ENCODE peak calls at places on chromosomes 13 and 19, in nine cellular contexts. One of them, this sample, is unnamed.

GRCh38 chr19:50563597-50563996 is 4.6 kb downstream of the LRRC4B start:
- DNase-seq in prostate gland: no peak
- DNase-seq in pancreas: no peak
- DNase-seq in ascending aorta: no peak
- DNase-seq in fibroblast of lung: no peak
- DNase-seq in tibial artery: no peak
- DNase-seq in heart left ventricle: no peak
- DNase-seq in AG04450: no peak
- DNase-seq in substantia nigra: no peak
- DNase-seq in this sample: no peak

GRCh38 chr13:33109319-33109718 is 93.1 kb downstream of the KL start:
- DNase-seq in prostate gland: no peak
- DNase-seq in pancreas: no peak
- DNase-seq in ascending aorta: no peak
- DNase-seq in fibroblast of lung: peak
- DNase-seq in tibial artery: no peak
- DNase-seq in heart left ventricle: no peak
- DNase-seq in AG04450: no peak
- DNase-seq in substantia nigra: no peak
- DNase-seq in this sample: no peak

GRCh38 chr13:83691966-83692365 is 190.3 kb downstream of the SLITRK1 start:
- DNase-seq in prostate gland: no peak
- DNase-seq in pancreas: no peak
- DNase-seq in ascending aorta: no peak
- DNase-seq in fibroblast of lung: peak
- DNase-seq in tibial artery: no peak
- DNase-seq in heart left ventricle: no peak
- DNase-seq in AG04450: no peak
- DNase-seq in substantia nigra: no peak
- DNase-seq in this sample: no peak

GRCh38 chr13:60759499-60759898 is 362.5 kb downstream of the TDRD3 start:
- DNase-seq in prostate gland: peak
- DNase-seq in pancreas: peak
- DNase-seq in ascending aorta: no peak
- DNase-seq in fibroblast of lung: no peak
- DNase-seq in tibial artery: no peak
- DNase-seq in heart left ventricle: no peak
- DNase-seq in AG04450: no peak
- DNase-seq in substantia nigra: no peak
- DNase-seq in this sample: no peak

GRCh38 chr13:79870123-79870522 is 389.2 kb downstream of the NDFIP2 start:
- DNase-seq in prostate gland: no peak
- DNase-seq in pancreas: no peak
- DNase-seq in ascending aorta: no peak
- DNase-seq in fibroblast of lung: peak
- DNase-seq in tibial artery: no peak
- DNase-seq in heart left ventricle: no peak
- DNase-seq in AG04450: no peak
- DNase-seq in substantia nigra: no peak
- DNase-seq in this sample: no peak

GRCh38 chr13:57624565-57625435 is 6.7 kb upstream of the PCDH17 start:
- DNase-seq in prostate gland: no peak
- DNase-seq in pancreas: peak
- DNase-seq in ascending aorta: peak
- DNase-seq in fibroblast of lung: peak
- DNase-seq in tibial artery: no peak
- DNase-seq in heart left ventricle: no peak
- DNase-seq in AG04450: no peak
- DNase-seq in substantia nigra: peak
- DNase-seq in this sample: peak

GRCh38 chr13:28117689-28118377 is 17.5 kb upstream of the FLT3 start:
- DNase-seq in prostate gland: peak
- DNase-seq in pancreas: peak
- DNase-seq in ascending aorta: no peak
- DNase-seq in fibroblast of lung: peak
- DNase-seq in tibial artery: no peak
- DNase-seq in heart left ventricle: peak
- DNase-seq in AG04450: no peak
- DNase-seq in substantia nigra: no peak
- DNase-seq in this sample: peak

GRCh38 chr13:41495044-41495443 is 37.7 kb downstream of the RGCC start:
- DNase-seq in prostate gland: no peak
- DNase-seq in pancreas: no peak
- DNase-seq in ascending aorta: no peak
- DNase-seq in fibroblast of lung: no peak
- DNase-seq in tibial artery: no peak
- DNase-seq in heart left ventricle: no peak
- DNase-seq in AG04450: no peak
- DNase-seq in substantia nigra: no peak
- DNase-seq in this sample: no peak

GRCh38 chr13:91078093-91078679 is 269.3 kb upstream of the MIR17HG start:
- DNase-seq in prostate gland: no peak
- DNase-seq in pancreas: no peak
- DNase-seq in ascending aorta: no peak
- DNase-seq in fibroblast of lung: peak
- DNase-seq in tibial artery: no peak
- DNase-seq in heart left ventricle: no peak
- DNase-seq in AG04450: no peak
- DNase-seq in substantia nigra: no peak
- DNase-seq in this sample: no peak

GRCh38 chr19:56567274-56568120 is at the start of gene ZNF470:
- DNase-seq in prostate gland: peak
- DNase-seq in pancreas: peak
- DNase-seq in ascending aorta: peak
- DNase-seq in fibroblast of lung: peak
- DNase-seq in tibial artery: peak
- DNase-seq in heart left ventricle: peak
- DNase-seq in AG04450: peak
- DNase-seq in substantia nigra: peak
- DNase-seq in this sample: peak
- H3K27ac ChIP-seq in prostate gland: peak
- H3K27ac ChIP-seq in pancreas: peak
- H3K27ac ChIP-seq in ascending aorta: peak
- H3K27ac ChIP-seq in fibroblast of lung: peak
- H3K27ac ChIP-seq in tibial artery: peak
- H3K27ac ChIP-seq in heart left ventricle: peak
- H3K27ac ChIP-seq in AG04450: peak
- H3K27ac ChIP-seq in substantia nigra: peak
- H3K27ac ChIP-seq in this sample: peak

GRCh38 chr19:35902870-35903475 is 644 bp downstream of the HCST start:
- DNase-seq in prostate gland: no peak
- DNase-seq in pancreas: no peak
- DNase-seq in ascending aorta: no peak
- DNase-seq in fibroblast of lung: no peak
- DNase-seq in tibial artery: no peak
- DNase-seq in heart left ventricle: no peak
- DNase-seq in AG04450: no peak
- DNase-seq in substantia nigra: no peak
- DNase-seq in this sample: no peak

GRCh38 chr19:35904312-35905068 is 2.2 kb downstream of the HCST start:
- DNase-seq in prostate gland: no peak
- DNase-seq in pancreas: no peak
- DNase-seq in ascending aorta: no peak
- DNase-seq in fibroblast of lung: no peak
- DNase-seq in tibial artery: no peak
- DNase-seq in heart left ventricle: no peak
- DNase-seq in AG04450: no peak
- DNase-seq in substantia nigra: no peak
- DNase-seq in this sample: no peak

GRCh38 chr19:35901854-35902661 is at the start of gene HCST:
- DNase-seq in prostate gland: no peak
- DNase-seq in pancreas: no peak
- DNase-seq in ascending aorta: no peak
- DNase-seq in fibroblast of lung: no peak
- DNase-seq in tibial artery: no peak
- DNase-seq in heart left ventricle: no peak
- DNase-seq in AG04450: no peak
- DNase-seq in substantia nigra: no peak
- DNase-seq in this sample: peak

GRCh38 chr19:35905178-35905727 is 2.8 kb downstream of the TYROBP start:
- DNase-seq in prostate gland: no peak
- DNase-seq in pancreas: no peak
- DNase-seq in ascending aorta: no peak
- DNase-seq in fibroblast of lung: no peak
- DNase-seq in tibial artery: no peak
- DNase-seq in heart left ventricle: no peak
- DNase-seq in AG04450: no peak
- DNase-seq in substantia nigra: no peak
- DNase-seq in this sample: no peak

DNA sequence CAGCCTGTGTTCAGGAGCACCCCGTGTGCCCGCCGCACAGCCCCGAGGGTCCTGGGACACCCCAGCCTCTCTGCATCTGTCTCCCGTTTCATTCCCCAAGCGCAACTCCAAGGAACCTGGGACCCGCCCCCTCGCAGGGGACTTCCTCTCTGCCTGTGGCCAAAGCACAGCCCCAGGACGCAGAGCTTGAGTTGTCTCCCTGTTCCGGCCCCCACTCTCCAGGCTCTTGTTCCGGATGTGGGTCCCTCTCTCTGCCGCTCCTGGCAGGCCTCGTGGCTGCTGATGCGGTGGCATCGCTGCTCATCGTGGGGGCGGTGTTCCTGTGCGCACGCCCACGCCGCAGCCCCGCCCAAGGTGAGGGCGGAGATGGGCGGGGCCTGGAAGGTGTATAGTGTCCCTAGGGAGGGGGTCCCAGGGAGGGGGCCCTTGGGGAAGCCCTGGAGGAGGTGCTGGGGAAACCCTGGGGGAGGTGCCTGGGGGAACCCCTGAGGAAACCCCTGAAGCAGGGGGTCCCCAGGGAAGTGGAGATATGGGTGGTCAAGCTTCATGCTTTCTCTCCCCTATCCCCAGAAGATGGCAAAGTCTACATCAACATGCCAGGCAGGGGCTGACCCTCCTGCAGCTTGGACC is 1.3 kb downstream of the HCST start:
- DNase-seq in prostate gland: peak
- DNase-seq in pancreas: peak
- DNase-seq in ascending aorta: peak
- DNase-seq in fibroblast of lung: peak
- DNase-seq in tibial artery: peak
- DNase-seq in heart left ventricle: peak
- DNase-seq in AG04450: no peak
- DNase-seq in substantia nigra: peak
- DNase-seq in this sample: peak
- H3K27ac ChIP-seq in prostate gland: peak
- H3K27ac ChIP-seq in pancreas: no peak
- H3K27ac ChIP-seq in ascending aorta: peak
- H3K27ac ChIP-seq in fibroblast of lung: peak
- H3K27ac ChIP-seq in tibial artery: no peak
- H3K27ac ChIP-seq in heart left ventricle: peak
- H3K27ac ChIP-seq in AG04450: peak
- H3K27ac ChIP-seq in substantia nigra: peak
- H3K27ac ChIP-seq in this sample: peak

GRCh38 chr13:24183741-24184182 is 23.2 kb downstream of the SPATA13 start:
- DNase-seq in prostate gland: no peak
- DNase-seq in pancreas: peak
- DNase-seq in ascending aorta: no peak
- DNase-seq in fibroblast of lung: no peak
- DNase-seq in tibial artery: no peak
- DNase-seq in heart left ventricle: no peak
- DNase-seq in AG04450: no peak
- DNase-seq in substantia nigra: no peak
- DNase-seq in this sample: peak

GRCh38 chr13:24182703-24183081 is 22.2 kb downstream of the SPATA13 start:
- DNase-seq in prostate gland: no peak
- DNase-seq in pancreas: peak
- DNase-seq in ascending aorta: no peak
- DNase-seq in fibroblast of lung: no peak
- DNase-seq in tibial artery: no peak
- DNase-seq in heart left ventricle: no peak
- DNase-seq in AG04450: no peak
- DNase-seq in substantia nigra: no peak
- DNase-seq in this sample: no peak

GRCh38 chr13:24184265-24184841 is 23.8 kb downstream of the SPATA13 start:
- DNase-seq in prostate gland: no peak
- DNase-seq in pancreas: peak
- DNase-seq in ascending aorta: no peak
- DNase-seq in fibroblast of lung: no peak
- DNase-seq in tibial artery: no peak
- DNase-seq in heart left ventricle: no peak
- DNase-seq in AG04450: no peak
- DNase-seq in substantia nigra: no peak
- DNase-seq in this sample: no peak

GRCh38 chr13:24185591-24186232 is 25.2 kb downstream of the SPATA13 start:
- DNase-seq in prostate gland: no peak
- DNase-seq in pancreas: no peak
- DNase-seq in ascending aorta: no peak
- DNase-seq in fibroblast of lung: peak
- DNase-seq in tibial artery: no peak
- DNase-seq in heart left ventricle: no peak
- DNase-seq in AG04450: no peak
- DNase-seq in substantia nigra: no peak
- DNase-seq in this sample: no peak

DNA sequence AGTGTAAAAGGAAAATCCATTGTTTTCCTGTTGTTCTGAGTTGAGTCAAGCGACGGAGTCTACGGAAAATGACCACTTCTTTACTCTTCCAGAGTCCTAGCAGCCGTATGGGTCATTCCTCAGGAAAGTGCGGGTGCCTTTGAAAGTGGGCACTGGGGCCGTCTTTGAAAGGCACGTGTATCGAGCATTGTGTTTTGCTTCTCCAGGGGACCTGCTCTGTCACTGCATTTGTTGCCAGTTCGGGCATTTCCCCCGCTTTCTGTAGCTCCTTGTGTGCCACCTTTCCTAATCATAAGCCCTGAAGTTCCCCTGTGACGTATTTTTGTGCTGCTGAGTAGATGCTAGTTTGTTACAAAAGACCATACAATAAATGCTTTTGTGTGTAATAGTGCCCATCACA is 24.3 kb downstream of the SPATA13 start:
- DNase-seq in prostate gland: no peak
- DNase-seq in pancreas: no peak
- DNase-seq in ascending aorta: no peak
- DNase-seq in fibroblast of lung: no peak
- DNase-seq in tibial artery: no peak
- DNase-seq in heart left ventricle: no peak
- DNase-seq in AG04450: no peak
- DNase-seq in substantia nigra: no peak
- DNase-seq in this sample: no peak
- H3K27ac ChIP-seq in prostate gland: no peak
- H3K27ac ChIP-seq in pancreas: peak
- H3K27ac ChIP-seq in ascending aorta: no peak
- H3K27ac ChIP-seq in fibroblast of lung: no peak
- H3K27ac ChIP-seq in tibial artery: no peak
- H3K27ac ChIP-seq in heart left ventricle: no peak
- H3K27ac ChIP-seq in AG04450: no peak
- H3K27ac ChIP-seq in substantia nigra: peak
- H3K27ac ChIP-seq in this sample: peak

DNA sequence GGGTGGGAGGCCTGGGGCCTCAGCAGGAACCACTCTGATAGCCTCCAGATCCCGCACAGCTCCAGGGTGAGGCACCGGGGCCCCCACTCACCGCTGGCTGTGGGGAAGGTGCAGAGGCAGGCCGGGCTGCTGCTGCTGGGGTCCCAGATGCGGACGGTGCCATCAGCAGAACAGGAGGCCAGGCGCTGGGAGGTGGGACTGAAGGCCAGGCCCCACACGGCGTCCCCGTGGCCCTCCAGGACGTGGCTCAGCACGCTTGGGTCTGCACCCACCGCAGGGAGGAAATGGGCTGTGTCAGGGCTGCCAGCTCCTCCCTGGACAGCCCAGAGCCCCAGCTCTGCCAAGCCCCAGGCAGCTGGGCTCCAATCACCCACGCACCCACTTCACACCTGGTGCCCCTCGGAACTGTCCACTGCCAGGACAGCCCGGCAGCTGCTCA is 6.1 kb upstream of the PRKD2 start:
- DNase-seq in prostate gland: no peak
- DNase-seq in pancreas: no peak
- DNase-seq in ascending aorta: no peak
- DNase-seq in fibroblast of lung: no peak
- DNase-seq in tibial artery: no peak
- DNase-seq in heart left ventricle: peak
- DNase-seq in AG04450: no peak
- DNase-seq in substantia nigra: no peak
- DNase-seq in this sample: no peak
- H3K27ac ChIP-seq in prostate gland: no peak
- H3K27ac ChIP-seq in pancreas: no peak
- H3K27ac ChIP-seq in ascending aorta: no peak
- H3K27ac ChIP-seq in fibroblast of lung: no peak
- H3K27ac ChIP-seq in tibial artery: no peak
- H3K27ac ChIP-seq in heart left ventricle: no peak
- H3K27ac ChIP-seq in AG04450: no peak
- H3K27ac ChIP-seq in substantia nigra: no peak
- H3K27ac ChIP-seq in this sample: no peak

This sample was measured in transverse colon.